ENCODE peak calls at places on chromosomes 2 and 18, in nine cellular contexts. R is foreskin fibroblast, H is GM12865, I is fibroblast of mammary gland, G is GM20000, J is OCI-LY7, E is body of pancreas, W is Peyer's patch, X is psoas muscle. F is an unnamed sample.

GRCh38 chr18:58541137-58541788 is 87.6 kb downstream of the ALPK2 start:
- DNase-seq in J (no peak), I (peak; percentile 53), G (no peak), E (no peak), R (no peak), W (no peak), H (peak; percentile 92), X (no peak), F (no peak)

GRCh38 chr2:117935436-117935835 is 78.4 kb downstream of the CCDC93 start:
- DNase-seq in I (no peak), H (no peak), R (no peak), X (no peak), W (no peak), E (no peak), J (no peak), G (no peak), F (no peak)

GRCh38 chr2:176085861-176086771 is 2.4 kb upstream of the EVX2 start:
- DNase-seq in H (peak; percentile 16), G (no peak), J (no peak), R (no peak), W (peak; percentile 61), E (no peak), I (peak; percentile 38), X (no peak), F (no peak)

GRCh38 chr2:55899881-55900280 is 23.7 kb downstream of the EFEMP1 start:
- DNase-seq in G (no peak), H (no peak), I (peak; percentile 90), R (no peak), E (no peak), J (no peak), W (no peak), X (no peak), F (no peak)

GRCh38 chr2:173652311-173652710 is 297.6 kb downstream of the CDCA7 start:
- DNase-seq in G (no peak), E (no peak), W (no peak), J (no peak), H (no peak), R (peak; percentile 85), I (peak; percentile 92), X (no peak), F (peak; percentile 78)

GRCh38 chr18:11859903-11860407 is 8.7 kb downstream of the CHMP1B start:
- DNase-seq in W (peak; percentile 62), X (no peak), G (no peak), I (peak; percentile 90), H (no peak), J (no peak), E (no peak), R (peak; percentile 73), F (peak; percentile 80)

GRCh38 chr18:11488175-11488574 is 121.2 kb upstream of the SLC35G4 start:
- DNase-seq in J (no peak), I (peak; percentile 36), G (no peak), W (no peak), X (no peak), H (no peak), R (no peak), E (no peak), F (no peak)

GRCh38 chr2:120253021-120253882 is 600 bp downstream of the RALB start:
- DNase-seq in E (peak; percentile 72), G (no peak), H (peak; percentile 64), J (peak; percentile 62), X (peak; percentile 88), I (peak; percentile 83), W (peak; percentile 88), R (peak; percentile 78), F (no peak)

GRCh38 chr2:6186332-6187100 is 494.3 kb downstream of the SOX11 start:
- DNase-seq in E (peak; percentile 75), G (no peak), J (no peak), H (no peak), X (no peak), I (peak; percentile 82), R (no peak), W (peak; percentile 78), F (peak; percentile 71)

GRCh38 chr2:91477731-91478672 is 2786.5 kb downstream of the RPIA start:
- DNase-seq in W (peak; percentile 49), H (no peak), G (no peak), J (peak; percentile 35), R (no peak), E (peak; percentile 34), X (no peak), I (no peak), F (no peak)

GRCh38 chr18:75896865-75897264 is 469.4 kb upstream of the SMIM21 start:
- DNase-seq in R (no peak), W (no peak), J (no peak), I (no peak), X (no peak), G (no peak), E (no peak), H (no peak), F (no peak)

GRCh38 chr2:120597595-120598193 is 138.0 kb upstream of the GLI2 start:
- DNase-seq in J (no peak), E (no peak), R (no peak), I (peak; percentile 3), X (peak; percentile 3), H (no peak), W (no peak), G (no peak), F (no peak)

GRCh38 chr2:207805566-207806226 is 36.0 kb upstream of the FZD5 start:
- DNase-seq in H (peak; percentile 25), J (no peak), W (no peak), X (no peak), I (peak; percentile 15), E (no peak), R (no peak), G (no peak), F (no peak)

GRCh38 chr18:41449612-41450011 is 505.4 kb upstream of the PIK3C3 start:
- DNase-seq in J (no peak), X (no peak), R (no peak), E (no peak), I (no peak), W (no peak), H (no peak), G (no peak), F (no peak)

GRCh38 chr2:192165842-192166241 is 28.9 kb downstream of the TMEFF2 start:
- DNase-seq in E (no peak), G (no peak), X (no peak), H (no peak), W (no peak), R (no peak), I (no peak), J (no peak), F (no peak)

GRCh38 chr2:241833938-241834852 is 24.5 kb downstream of the PDCD1 start:
- DNase-seq in H (no peak), E (no peak), R (no peak), W (no peak), J (no peak), I (no peak), X (no peak), G (no peak), F (no peak)

GRCh38 chr2:173288561-173288960 is 66.1 kb upstream of the CDCA7 start:
- DNase-seq in H (no peak), R (peak; percentile 14), X (no peak), I (peak; percentile 64), W (no peak), E (no peak), G (no peak), J (no peak), F (no peak)

GRCh38 chr2:8719528-8719927 is 37.7 kb downstream of the ID2 start:
- DNase-seq in W (no peak), J (no peak), G (no peak), R (peak; percentile 3), H (no peak), X (no peak), I (peak; percentile 69), E (no peak), F (no peak)

GRCh38 chr2:47401789-47402554 is 984 bp upstream of the MSH2 start:
- DNase-seq in R (no peak), J (no peak), X (no peak), H (no peak), W (no peak), I (no peak), E (no peak), G (no peak), F (no peak)
- TF ChIP-seq CTCF in R (no peak), J (no peak), X (no peak), H (no peak), W (no peak), I (no peak), E (no peak), G (no peak), F (no peak)

GRCh38 chr2:195573314-195573713 is 83.7 kb upstream of the SLC39A10 start:
- DNase-seq in I (no peak), G (no peak), H (no peak), R (no peak), W (no peak), J (no peak), X (no peak), E (no peak), F (no peak)

GRCh38 chr2:195575021-195575420 is 82.0 kb upstream of the SLC39A10 start:
- DNase-seq in G (no peak), H (no peak), X (no peak), I (peak; percentile 38), E (no peak), J (no peak), R (no peak), W (no peak), F (no peak)

GRCh38 chr2:195574305-195574704 is 82.7 kb upstream of the SLC39A10 start:
- DNase-seq in X (no peak), H (no peak), W (no peak), R (no peak), G (no peak), J (no peak), I (no peak), E (no peak), F (no peak)

GRCh38 chr2:195572894-195573293 is 84.1 kb upstream of the SLC39A10 start:
- DNase-seq in W (no peak), X (no peak), H (no peak), E (no peak), J (no peak), G (no peak), R (no peak), I (no peak), F (peak; percentile 20)

GRCh38 chr2:195575879-195576391 is 81.1 kb upstream of the SLC39A10 start:
- DNase-seq in H (peak; percentile 35), E (no peak), J (peak; percentile 80), I (peak; percentile 88), G (peak; percentile 43), R (peak; percentile 63), X (no peak), W (peak; percentile 85), F (peak; percentile 92)
- TF ChIP-seq CTCF in H (peak; percentile 10), E (no peak), J (peak; percentile 90), I (no peak), G (peak; percentile 25), R (no peak), X (no peak), W (peak; percentile 30), F (peak; percentile 14)

DNA sequence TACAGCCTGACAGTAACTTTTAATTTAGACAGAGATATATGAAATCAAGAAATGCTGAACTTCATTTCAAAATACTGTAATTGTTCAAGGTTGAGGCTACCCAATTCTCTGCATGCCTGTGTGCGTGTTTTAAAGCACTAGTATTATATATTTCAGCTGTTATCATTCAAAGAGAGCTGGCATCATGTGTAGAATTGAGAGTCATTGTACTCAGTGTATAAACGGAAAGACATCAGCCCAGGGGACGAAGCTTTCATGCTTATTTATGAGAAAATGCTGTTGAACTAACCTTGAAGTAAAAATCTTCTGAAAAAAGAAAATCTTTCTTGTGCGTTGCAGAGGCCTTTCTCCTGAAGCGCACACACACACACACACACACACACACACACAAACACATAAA is 48.4 kb downstream of the MYCN start:
- DNase-seq in G (no peak), I (no peak), H (no peak), X (no peak), W (no peak), E (no peak), R (no peak), J (no peak), F (no peak)
- TF ChIP-seq CTCF in G (no peak), I (no peak), H (no peak), X (no peak), W (no peak), E (no peak), R (no peak), J (no peak), F (no peak)

GRCh38 chr18:48949606-48950535 is 894 bp downstream of the SMAD7 start:
- DNase-seq in H (peak; percentile 73), I (no peak), R (no peak), E (peak; percentile 47), G (peak; percentile 75), J (peak; percentile 54), W (peak; percentile 72), X (no peak), F (no peak)
- TF ChIP-seq CTCF in H (peak; percentile 5), I (no peak), R (no peak), E (no peak), G (no peak), J (no peak), W (no peak), X (peak; percentile 43), F (no peak)

F was measured in epithelial cell of proximal tubule.